ENCODE peak calls at places on chromosomes 3 and 15, in five cellular contexts. X is Peyer's patch, L is suprapubic skin, F is esophagus muscularis mucosa, P is heart left ventricle. Z is an unnamed sample.

GRCh38 chr15:23690015-23690414 is 2.9 kb upstream of the NDN start:
- DNase-seq in X (no peak), L (no peak), F (no peak), P (no peak), Z (no peak)

GRCh38 chr3:10205461-10206165 is 40.9 kb downstream of the IRAK2 start:
- DNase-seq in X (no peak), L (no peak), F (no peak), P (no peak), Z (peak)

GRCh38 chr3:142647856-142648255 is 51.7 kb downstream of the PLS1 start:
- DNase-seq in X (no peak), L (no peak), F (no peak), P (no peak), Z (no peak)

GRCh38 chr3:64438837-64439236 is 213.6 kb upstream of the PRICKLE2 start:
- DNase-seq in X (no peak), L (no peak), F (no peak), P (peak), Z (no peak)

GRCh38 chr3:63687569-63688233 is 35.2 kb downstream of the SNTN start:
- DNase-seq in X (no peak), L (no peak), F (no peak), P (no peak), Z (no peak)

GRCh38 chr3:65110661-65111060 is 422.9 kb upstream of the ADAMTS9 start:
- DNase-seq in X (no peak), L (no peak), F (no peak), P (no peak), Z (no peak)

GRCh38 chr3:142215111-142215510 is 10.3 kb downstream of the GK5 start:
- DNase-seq in X (no peak), L (no peak), F (no peak), P (no peak), Z (no peak)

GRCh38 chr3:196096382-196096953 is 14.6 kb upstream of the TFRC start:
- DNase-seq in X (peak), L (no peak), F (no peak), P (peak), Z (peak)

GRCh38 chr3:136632625-136633081 is 119.5 kb downstream of the STAG1 start:
- DNase-seq in X (no peak), L (no peak), F (no peak), P (no peak), Z (no peak)

GRCh38 chr3:99131876-99132275 is 230.4 kb upstream of the DCBLD2 start:
- DNase-seq in X (no peak), L (no peak), F (no peak), P (no peak), Z (no peak)

GRCh38 chr3:77254967-77255831 is 215.3 kb downstream of the ROBO2 start:
- DNase-seq in X (no peak), L (no peak), F (no peak), P (no peak), Z (peak)

GRCh38 chr3:197820550-197821335 is 29.7 kb downstream of the LRCH3 start:
- DNase-seq in X (no peak), L (no peak), F (no peak), P (no peak), Z (no peak)

GRCh38 chr15:89090791-89091666 is 2.8 kb downstream of the ABHD2 start:
- DNase-seq in X (no peak), L (no peak), F (peak), P (peak), Z (peak)

GRCh38 chr3:36733723-36734122 is 30.6 kb downstream of the DCLK3 start:
- DNase-seq in X (no peak), L (no peak), F (no peak), P (no peak), Z (no peak)

GRCh38 chr3:36734742-36735141 is 29.6 kb downstream of the DCLK3 start:
- DNase-seq in X (no peak), L (no peak), F (no peak), P (no peak), Z (no peak)

GRCh38 chr3:36730965-36731364 is 33.4 kb downstream of the DCLK3 start:
- DNase-seq in X (no peak), L (no peak), F (no peak), P (no peak), Z (peak)

GRCh38 chr3:36733162-36733696 is 31.1 kb downstream of the DCLK3 start:
- DNase-seq in X (no peak), L (no peak), F (no peak), P (no peak), Z (no peak)

DNA sequence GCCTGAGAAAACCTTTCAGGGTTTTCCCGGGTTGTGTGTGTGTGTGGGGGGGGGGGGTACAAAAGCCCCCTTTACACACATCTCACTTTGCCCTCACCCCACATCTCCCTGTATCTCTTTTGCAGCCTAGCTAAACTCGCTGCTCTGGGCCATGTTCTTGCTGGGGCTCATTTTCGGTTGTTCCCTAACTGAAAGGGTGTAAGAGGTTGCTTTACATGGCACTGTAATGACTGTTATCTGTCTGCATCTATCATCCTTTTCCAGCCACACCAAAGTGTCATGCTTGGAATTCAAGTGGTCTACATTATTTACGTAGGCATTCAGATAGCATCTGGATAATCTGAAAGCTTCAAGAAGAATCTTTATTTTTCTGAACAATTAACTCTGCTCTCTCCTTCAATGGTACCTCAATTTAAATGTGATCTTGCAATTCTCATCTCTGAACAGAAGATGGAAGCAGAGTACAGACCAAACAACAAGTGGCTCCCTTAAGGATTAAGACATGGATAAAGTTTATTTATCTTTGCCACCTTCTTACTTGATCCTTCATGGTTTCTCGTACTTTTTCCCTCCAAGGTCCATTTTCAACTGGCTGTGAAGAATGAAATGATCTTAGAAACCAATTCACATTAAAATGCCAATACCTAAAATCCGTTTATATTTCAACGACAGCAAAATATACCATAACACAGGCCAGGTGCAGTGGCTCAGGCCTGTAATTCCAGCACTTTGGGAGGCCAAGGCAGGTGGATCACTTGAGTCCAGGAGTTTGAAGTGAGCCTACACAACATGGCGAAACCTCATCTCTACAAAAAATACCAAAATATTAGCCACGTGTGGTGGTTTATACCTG is 34.9 kb downstream of the DCLK3 start:
- DNase-seq in X (no peak), L (no peak), F (no peak), P (no peak), Z (no peak)
- TF ChIP-seq POLR2A in X (no peak), L (no peak), F (no peak), P (no peak), Z (no peak)

GRCh38 chr15:101469520-101470288 is 19.8 kb downstream of the PCSK6 start:
- DNase-seq in X (no peak), L (no peak), F (no peak), P (peak), Z (no peak)
- H3K27ac ChIP-seq in X (no peak), L (no peak), F (peak), P (peak), Z (peak)

DNA sequence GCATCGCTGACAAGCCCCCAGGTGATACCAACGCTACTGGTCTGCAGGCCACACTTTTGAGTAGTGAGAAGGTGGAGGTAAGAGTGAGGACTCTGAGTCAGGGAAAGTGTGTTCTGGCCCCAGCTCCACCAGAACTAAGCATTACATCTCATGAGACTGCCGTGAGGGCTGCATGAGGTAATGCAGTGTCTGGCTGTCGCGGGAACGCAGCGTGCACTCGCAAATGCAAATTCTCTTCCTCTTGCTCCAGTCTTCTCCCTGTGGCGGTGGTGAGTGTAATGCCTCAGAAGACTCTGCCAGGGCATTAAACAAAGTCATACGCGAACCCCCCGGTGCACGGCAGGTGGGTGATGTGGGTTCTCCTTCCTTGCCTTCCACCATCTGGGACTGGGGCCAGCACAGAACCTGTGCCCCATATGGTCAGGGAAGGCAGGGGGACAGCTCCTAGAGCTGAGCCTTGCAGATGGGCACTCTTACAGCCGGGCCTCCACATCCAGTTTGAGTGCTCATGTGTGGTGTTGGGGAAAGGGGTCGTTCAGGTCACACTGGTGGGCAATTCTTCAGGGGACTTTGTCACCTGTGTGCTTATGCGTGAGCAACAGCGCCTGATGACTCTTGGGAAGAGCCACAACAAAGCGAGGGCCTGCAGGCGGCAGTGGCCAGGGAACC is 175.8 kb downstream of the XXYLT1 start:
- DNase-seq in X (no peak), L (no peak), F (no peak), P (peak), Z (no peak)
- TF ChIP-seq POLR2A in X (no peak), L (no peak), F (no peak), P (no peak), Z (no peak)

DNA sequence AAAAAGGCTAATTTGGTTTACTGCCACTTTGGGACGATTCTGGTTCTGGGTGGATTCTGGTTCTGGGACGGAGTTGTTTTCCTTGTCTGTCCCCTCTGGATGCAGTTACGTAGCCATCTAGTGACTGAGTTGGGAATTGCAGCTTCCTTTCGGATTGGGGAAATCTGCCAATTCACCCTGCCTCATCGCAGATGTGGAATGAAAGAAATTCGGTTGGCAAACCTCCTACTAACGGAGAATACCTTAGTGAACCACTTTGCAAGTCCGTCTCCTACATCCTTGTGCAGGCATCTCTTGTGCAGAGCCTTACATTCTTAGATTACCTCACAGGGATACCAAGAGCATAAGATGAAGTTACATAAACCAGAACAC is 31.5 kb upstream of the AP4E1 start:
- DNase-seq in X (no peak), L (peak), F (peak), P (peak), Z (peak)
- H3K27ac ChIP-seq in X (peak), L (no peak), F (peak), P (no peak), Z (no peak)

GRCh38 chr15:65004993-65005392 is 15.3 kb upstream of the SPG21 start:
- DNase-seq in X (no peak), L (no peak), F (no peak), P (no peak), Z (no peak)
- TF ChIP-seq POLR2A in X (no peak), L (no peak), F (no peak), P (no peak), Z (no peak)

DNA sequence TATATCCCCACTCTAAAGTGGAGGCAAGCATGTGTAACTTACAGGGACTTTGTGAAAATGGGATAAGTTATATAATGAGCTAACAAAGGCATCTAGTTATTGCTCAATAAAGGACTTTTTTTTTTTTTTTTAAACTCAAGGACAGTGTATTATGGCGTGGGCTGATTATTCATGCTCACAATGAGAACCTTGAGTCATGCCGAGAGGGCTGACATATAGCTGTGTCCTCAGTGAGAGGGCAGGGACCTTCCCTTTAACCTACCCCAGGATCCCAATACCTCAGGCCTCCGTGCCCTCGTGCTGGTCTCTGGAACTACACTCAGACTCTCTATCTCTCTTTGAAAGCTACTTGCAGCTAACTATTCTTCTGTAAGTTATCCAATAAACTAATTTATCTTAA is 319.9 kb upstream of the ICE2 start:
- DNase-seq in X (no peak), L (no peak), F (no peak), P (no peak), Z (no peak)
- H3K27ac ChIP-seq in X (no peak), L (peak), F (no peak), P (no peak), Z (no peak)

DNA sequence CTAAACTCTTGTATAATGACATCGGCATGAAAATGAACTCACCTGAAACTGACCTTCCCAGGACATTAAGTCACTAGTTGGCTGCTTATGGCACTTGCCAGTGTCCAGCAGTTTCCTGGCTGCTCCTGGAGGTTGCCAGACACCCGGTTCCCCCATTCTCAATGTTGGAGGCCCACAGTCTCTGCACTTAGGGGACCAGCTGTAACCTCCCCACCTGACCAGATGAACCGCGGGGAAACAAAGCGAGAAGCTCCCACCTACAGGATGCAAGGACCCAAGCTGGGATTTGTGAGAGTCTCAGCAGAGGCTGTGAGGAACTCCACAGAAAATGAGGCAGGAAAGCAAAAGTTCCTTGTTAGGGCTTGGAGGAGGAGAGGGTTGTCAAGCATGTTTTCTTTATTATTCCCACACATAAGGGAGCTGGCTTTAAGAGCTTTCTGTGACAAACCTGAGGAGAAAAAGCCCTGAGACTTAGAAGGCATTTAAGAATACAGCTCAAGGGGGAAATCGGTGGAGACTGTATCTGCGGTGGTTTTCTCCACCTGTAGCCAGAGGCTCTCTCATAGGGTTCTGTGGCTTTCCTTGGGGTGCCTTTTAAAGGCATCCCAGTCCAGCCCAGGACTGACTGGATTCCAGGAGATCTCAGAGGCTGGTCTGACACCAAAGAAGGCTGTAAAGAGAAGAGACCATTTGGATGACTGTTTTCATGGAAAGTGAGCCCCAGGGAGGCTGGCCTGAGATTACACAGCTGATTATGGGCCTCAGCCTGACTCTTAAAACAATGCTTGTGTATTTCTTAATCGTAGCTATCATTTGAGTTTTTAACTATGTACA is 4.6 kb downstream of the TPM1 start:
- DNase-seq in X (no peak), L (no peak), F (no peak), P (no peak), Z (no peak)
- TF ChIP-seq POLR2A in X (no peak), L (no peak), F (no peak), P (no peak), Z (no peak)

DNA sequence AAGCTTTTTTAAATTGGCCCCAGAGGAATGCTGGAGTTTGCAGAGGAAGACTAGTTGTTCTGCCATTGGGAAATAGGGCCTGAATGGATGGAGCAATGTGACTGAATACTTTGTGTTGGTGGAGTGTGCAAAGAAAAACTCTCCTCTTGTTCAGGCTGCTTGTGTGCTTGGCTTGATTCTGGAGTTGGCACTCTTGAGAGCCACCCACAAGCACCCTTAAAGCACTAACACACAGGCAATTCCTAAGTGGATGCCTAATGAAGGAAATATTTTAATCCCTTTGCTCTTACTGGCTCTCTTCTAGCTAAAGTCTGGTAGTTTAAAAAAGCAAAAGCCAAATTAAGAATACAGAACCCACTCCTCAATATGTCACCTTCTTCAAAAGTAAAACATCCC is 304.4 kb upstream of the C2CD4B start:
- DNase-seq in X (no peak), L (no peak), F (no peak), P (no peak), Z (no peak)
- H3K27ac ChIP-seq in X (peak), L (peak), F (peak), P (peak), Z (peak)